ENCODE peak calls at places on chromosomes 11 and 22, in six cellular contexts. Z is gastrocnemius medialis, W is body of pancreas, F is OCI-LY7, G is stomach, R is A549. J is an unnamed sample.

GRCh38 chr11:127895776-127896175 is 691.6 kb downstream of the ETS1 start:
- DNase-seq in Z (no peak), W (no peak), F (no peak), G (no peak), R (no peak), J (no peak)

GRCh38 chr11:106344392-106344791 is 266.9 kb downstream of the AASDHPPT start:
- DNase-seq in Z (no peak), W (no peak), F (no peak), G (no peak), R (no peak), J (no peak)

GRCh38 chr11:114298701-114299090 is 2.5 kb downstream of the NNMT start:
- DNase-seq in Z (no peak), W (no peak), F (no peak), G (no peak), R (no peak), J (no peak)

GRCh38 chr11:9787981-9788521 is 124.2 kb downstream of the SWAP70 start:
- DNase-seq in Z (peak; percentile 54), W (peak; percentile 16), F (no peak), G (no peak), R (no peak), J (peak; percentile 42)

GRCh38 chr11:42315846-42316245 is 856.4 kb upstream of the LRRC4C start:
- DNase-seq in Z (no peak), W (no peak), F (no peak), G (no peak), R (no peak), J (no peak)

GRCh38 chr22:37726240-37726887 is 29.5 kb downstream of the TRIOBP start:
- DNase-seq in Z (no peak), W (no peak), F (peak; percentile 23), G (no peak), R (no peak), J (no peak)

GRCh38 chr11:63180536-63180935 is 36.5 kb upstream of the SLC22A24 start:
- DNase-seq in Z (no peak), W (no peak), F (no peak), G (no peak), R (no peak), J (no peak)

GRCh38 chr11:104286129-104286528 is 122.2 kb upstream of the PDGFD start:
- DNase-seq in Z (no peak), W (no peak), F (no peak), G (no peak), R (no peak), J (no peak)

GRCh38 chr11:33723238-33723881 is 12.9 kb downstream of the CD59 start:
- DNase-seq in Z (no peak), W (no peak), F (no peak), G (no peak), R (peak; percentile 73), J (peak; percentile 96)

GRCh38 chr11:6458352-6458751 is 15.4 kb downstream of the TRIM3 start:
- DNase-seq in Z (no peak), W (peak; percentile 26), F (no peak), G (no peak), R (no peak), J (no peak)

GRCh38 chr11:72723508-72723907 is 28.7 kb downstream of the ARAP1 start:
- DNase-seq in Z (no peak), W (no peak), F (no peak), G (peak; percentile 53), R (no peak), J (peak; percentile 40)

GRCh38 chr11:60706931-60707330 is 7.5 kb downstream of the MS4A8 start:
- DNase-seq in Z (no peak), W (no peak), F (no peak), G (no peak), R (no peak), J (no peak)

GRCh38 chr11:13168281-13168680 is 109.3 kb upstream of the BMAL1 start:
- DNase-seq in Z (no peak), W (no peak), F (no peak), G (peak; percentile 57), R (no peak), J (no peak)

DNA sequence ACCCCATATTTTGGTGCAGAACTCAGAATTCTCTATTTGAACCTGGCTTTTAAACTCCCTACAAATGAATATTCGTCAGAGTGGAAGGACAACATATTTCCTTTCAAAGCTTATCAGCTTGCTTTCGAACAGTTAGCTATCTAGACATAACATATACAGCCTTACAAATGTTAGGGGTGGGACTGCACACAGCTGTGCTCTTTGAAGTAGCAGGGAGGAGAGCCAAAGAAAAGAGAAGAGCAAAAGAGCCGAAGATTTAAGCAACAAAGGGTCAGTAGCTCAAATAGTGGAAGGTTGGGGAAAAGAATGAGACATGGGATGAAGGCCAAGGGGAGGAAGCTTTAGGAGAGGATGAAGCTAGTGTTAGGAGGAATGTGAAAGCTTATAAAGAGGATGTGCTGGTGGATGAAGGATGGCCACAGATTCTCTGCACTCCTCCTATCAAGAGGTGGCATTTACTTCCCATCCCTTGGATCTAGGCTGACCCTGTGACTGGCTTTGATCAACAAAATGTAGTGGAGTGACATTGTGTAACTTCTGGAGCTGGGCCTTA is 31.8 kb upstream of the IGSF22 start:
- DNase-seq in Z (no peak), W (no peak), F (no peak), G (no peak), R (no peak), J (no peak)
- H3K4me3 ChIP-seq in Z (no peak overlapping the region), W (no peak overlapping the region), F (no peak overlapping the region), G (no peak overlapping the region), R (no peak overlapping the region), J (no peak overlapping the region)

DNA sequence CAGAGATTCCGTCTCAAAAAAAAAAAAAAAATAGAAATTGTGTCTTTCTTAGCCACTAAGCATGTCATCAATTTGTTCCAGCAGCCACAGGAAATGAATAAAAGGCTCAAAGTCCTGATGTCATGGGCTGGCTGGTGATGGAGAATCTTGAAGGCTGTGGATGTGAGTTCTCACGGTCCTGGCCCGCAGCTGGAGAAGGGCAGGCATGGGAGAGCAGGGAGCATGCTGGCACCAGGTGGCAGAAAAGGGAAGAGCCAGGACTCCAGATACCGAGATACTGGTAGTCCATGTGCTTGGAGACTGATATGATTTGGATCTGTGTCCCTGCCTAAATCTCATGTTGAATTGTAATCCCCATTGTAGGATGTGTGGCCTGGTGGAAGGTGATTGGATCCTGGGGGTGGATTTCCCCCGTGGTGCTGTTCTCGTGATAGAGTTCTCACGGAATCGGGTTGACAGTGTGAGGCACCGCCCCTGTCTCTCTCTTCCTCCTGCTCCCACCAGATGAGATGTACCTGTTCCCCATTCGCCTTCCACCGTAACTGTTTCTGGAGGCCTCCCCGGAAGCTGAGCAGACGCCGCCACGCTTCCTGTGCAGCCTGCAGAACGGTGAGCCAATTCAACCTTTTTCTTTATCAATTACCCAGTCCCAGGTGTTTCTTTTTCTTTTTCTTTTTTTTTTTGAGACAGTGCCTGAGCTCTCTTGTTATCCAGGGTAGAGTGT is 18.1 kb downstream of the MRGPRD start:
- DNase-seq in Z (no peak), W (no peak), F (no peak), G (no peak), R (no peak), J (no peak)
- TF ChIP-seq CTCF in Z (no peak), W (no peak), F (no peak), G (no peak), R (no peak), J (peak; percentile 3)

DNA sequence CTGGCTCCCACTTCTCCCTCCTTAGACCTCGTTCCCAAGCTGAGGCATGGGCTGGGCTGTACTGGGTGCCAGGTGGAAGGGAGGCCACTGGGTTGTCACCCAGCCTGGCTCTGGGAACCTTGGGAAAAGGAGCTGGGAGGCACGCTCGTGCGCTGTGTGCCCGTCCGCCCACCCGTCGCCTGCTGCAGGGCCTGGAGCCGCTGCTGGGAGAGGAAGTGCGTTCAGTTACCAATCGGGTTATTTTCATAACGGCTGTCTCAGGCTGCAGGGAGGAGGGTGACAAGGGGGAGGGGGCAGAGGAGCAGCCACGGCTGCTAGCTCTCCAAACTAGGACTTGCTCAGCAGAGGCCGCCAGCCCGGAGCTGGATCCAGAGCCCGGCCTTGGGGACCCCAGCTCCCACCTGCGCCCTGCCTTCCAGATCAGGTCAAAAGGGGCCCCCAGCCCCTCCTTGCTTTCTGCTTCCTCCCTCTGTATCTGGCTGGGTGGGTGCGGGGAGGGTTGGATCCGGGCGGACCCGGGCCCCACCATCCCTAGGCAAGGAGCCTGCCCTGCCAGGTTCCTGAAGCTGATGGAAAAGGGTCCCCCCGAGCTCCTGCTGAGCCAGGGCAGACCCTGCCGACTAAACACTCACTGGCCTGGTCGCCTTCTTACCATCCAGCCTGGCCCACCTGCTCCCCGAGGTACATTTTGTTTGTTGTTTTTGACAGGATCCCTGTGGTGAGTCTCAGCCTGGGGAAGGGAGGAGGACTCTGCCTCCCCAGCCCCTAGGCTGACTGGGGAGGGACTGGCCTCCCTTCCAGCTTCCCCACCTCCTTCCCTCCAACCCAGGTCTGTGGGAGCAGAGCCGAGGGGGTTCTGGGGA is 14.3 kb downstream of the DGKZ start:
- DNase-seq in Z (peak; percentile 94), W (peak; percentile 55), F (peak; percentile 88), G (no peak), R (no peak), J (no peak)
- H3K4me3 ChIP-seq in Z (peak overlapping the region; percentile 67), W (no peak overlapping the region), F (peak overlapping the region; percentile 77), G (peak overlapping the region; percentile 31), R (no peak overlapping the region), J (no peak overlapping the region)

GRCh38 chr11:1765871-1766718 is 2.4 kb upstream of the CTSD start:
- DNase-seq in Z (no peak), W (peak; percentile 5), F (no peak), G (no peak), R (no peak), J (no peak)
- TF ChIP-seq CTCF in Z (no peak), W (no peak), F (no peak), G (no peak), R (no peak), J (peak; percentile 24)

DNA sequence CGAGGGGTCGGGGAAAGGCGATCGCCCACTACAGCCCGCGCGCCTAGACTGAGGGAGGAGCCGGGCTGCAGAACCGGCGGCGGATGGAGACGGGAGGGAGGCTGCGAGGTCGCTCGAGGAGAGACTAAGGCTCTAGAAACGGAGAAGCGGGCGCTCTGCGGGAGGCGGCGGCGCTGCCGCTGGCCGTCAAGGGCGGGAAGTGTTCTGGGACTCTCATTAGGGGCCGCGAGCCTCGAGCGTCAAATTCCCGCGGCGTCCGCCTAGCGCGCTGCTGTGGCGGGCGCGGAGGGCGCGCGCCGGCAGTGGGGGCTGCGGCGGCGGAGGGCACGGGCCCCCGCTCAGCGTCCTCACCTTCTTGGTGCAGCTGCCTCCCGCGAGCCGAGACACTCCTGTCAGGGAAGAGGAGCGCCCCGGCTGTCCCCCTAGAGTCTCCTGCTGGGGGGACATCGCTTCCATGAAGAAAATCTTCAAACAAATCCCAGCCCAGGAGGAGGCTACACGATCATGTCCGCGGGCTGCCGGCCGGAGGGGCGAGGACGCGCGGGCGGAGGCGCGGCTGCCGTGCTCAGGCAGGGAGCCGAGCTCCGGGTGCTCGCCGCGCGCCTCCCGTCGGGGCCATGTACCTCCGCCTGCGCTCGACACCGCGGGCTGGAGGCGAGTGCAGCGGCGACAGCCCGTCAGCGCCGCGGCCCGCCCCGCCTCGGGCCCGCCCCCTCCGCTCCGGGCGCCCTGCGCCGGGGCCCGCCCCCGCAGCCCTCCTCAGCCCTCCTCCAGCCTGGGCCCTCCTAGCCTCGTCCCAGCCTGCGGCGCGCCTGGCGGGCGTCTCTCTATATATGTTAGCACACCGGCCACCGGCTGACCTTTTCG is at the start of gene ARHGAP20:
- DNase-seq in Z (peak; percentile 20), W (peak; percentile 65), F (no peak), G (peak; percentile 76), R (peak; percentile 15), J (no peak)
- H3K4me3 ChIP-seq in Z (peak within 1 kb of the TSS; percentile 70), W (peak within 1 kb of the TSS; percentile 40), F (no peak within 1 kb of the TSS), G (peak within 1 kb of the TSS; percentile 80), R (peak within 1 kb of the TSS; percentile 41), J (peak within 1 kb of the TSS; percentile 52)

J was measured in epithelial cell of proximal tubule.